ENCODE peak calls at places on chromosomes 11 and 22, in five cellular contexts. U, E, D, S and A are unnamed samples.
A peak's percentile ranks its signal among the peaks of the same experiment; 100 is the strongest.

GRCh38 chr22:41574847-41575381 is 14.1 kb downstream of the CSDC2 start:
- DNase-seq in U (peak; percentile 36), E (no peak), D (no peak), S (no peak), A (peak; percentile 21)

GRCh38 chr22:22749167-22749758 is 104.8 kb downstream of the GGTLC2 start:
- DNase-seq in U (no peak), E (no peak), D (no peak), S (no peak), A (no peak)

GRCh38 chr22:48828688-48829087 is 999.0 kb downstream of the BRD1 start:
- DNase-seq in U (no peak), E (no peak), D (no peak), S (no peak), A (no peak)

GRCh38 chr11:126284829-126285228 is 1.9 kb downstream of the TIRAP start:
- DNase-seq in U (peak; percentile 67), E (peak; percentile 77), D (no peak), S (peak; percentile 96), A (peak; percentile 74)

GRCh38 chr11:88146106-88146505 is 29.1 kb downstream of the RAB38 start:
- DNase-seq in U (no peak), E (no peak), D (no peak), S (no peak), A (no peak)

GRCh38 chr11:96366024-96366423 is 23.0 kb upstream of the MAML2 start:
- DNase-seq in U (no peak), E (no peak), D (no peak), S (peak; percentile 7), A (no peak)

GRCh38 chr11:72773291-72773690 is 20.6 kb downstream of the STARD10 start:
- DNase-seq in U (no peak), E (no peak), D (no peak), S (peak; percentile 85), A (peak; percentile 46)

GRCh38 chr11:12860827-12861226 is 148.3 kb upstream of the RASSF10 start:
- DNase-seq in U (no peak), E (no peak), D (no peak), S (no peak), A (no peak)

GRCh38 chr22:32375678-32376450 is 18.2 kb downstream of the RFPL3 start:
- DNase-seq in U (no peak), E (no peak), D (no peak), S (no peak), A (no peak)

GRCh38 chr11:17917556-17917955 is 95.3 kb downstream of the SERGEF start:
- DNase-seq in U (no peak), E (no peak), D (no peak), S (no peak), A (no peak)

GRCh38 chr22:41048791-41049717 is 43.3 kb upstream of the EP300 start:
- DNase-seq in U (peak; percentile 52), E (no peak), D (no peak), S (peak; percentile 92), A (no peak)

GRCh38 chr11:69899957-69900821 is 81.0 kb upstream of the FGF3 start:
- DNase-seq in U (no peak), E (no peak), D (no peak), S (peak; percentile 34), A (no peak)

GRCh38 chr11:75946531-75947530 is 131.8 kb downstream of the UVRAG start:
- DNase-seq in U (peak; percentile 32), E (no peak), D (no peak), S (no peak), A (no peak)

GRCh38 chr11:1771700-1772099 is 8.0 kb upstream of the CTSD start:
- DNase-seq in U (no peak), E (no peak), D (no peak), S (peak; percentile 31), A (no peak)

GRCh38 chr11:67576742-67577475 is 6.7 kb upstream of the GSTP1 start:
- DNase-seq in U (no peak), E (no peak), D (no peak), S (no peak), A (no peak)

GRCh38 chr11:115334932-115335788 is 169.1 kb downstream of the CADM1 start:
- DNase-seq in U (no peak), E (peak; percentile 12), D (no peak), S (peak; percentile 4), A (no peak)

GRCh38 chr22:46641829-46642266 is 21.7 kb downstream of the GRAMD4 start:
- DNase-seq in U (no peak), E (no peak), D (no peak), S (no peak), A (no peak)

GRCh38 chr11:19676508-19677379 is 35.9 kb upstream of the NAV2 start:
- DNase-seq in U (no peak), E (no peak), D (no peak), S (no peak), A (no peak)

GRCh38 chr11:85718991-85719807 is 33.2 kb upstream of the CCDC89 start:
- DNase-seq in U (no peak), E (no peak), D (peak; percentile 2), S (peak; percentile 100), A (peak; percentile 8)

GRCh38 chr11:119529936-119530335 is 107.0 kb upstream of the THY1 start:
- DNase-seq in U (no peak), E (no peak), D (no peak), S (no peak), A (no peak)

GRCh38 chr11:122900803-122901202 is 18.2 kb downstream of the JHY start:
- DNase-seq in U (no peak), E (peak; percentile 36), D (no peak), S (no peak), A (no peak)

GRCh38 chr22:40479887-40480538 is 109.6 kb downstream of the SGSM3 start:
- DNase-seq in U (no peak), E (no peak), D (no peak), S (peak; percentile 41), A (no peak)

GRCh38 chr11:68988486-68988885 is 7.7 kb upstream of the MRGPRD start:
- DNase-seq in U (no peak), E (no peak), D (no peak), S (no peak), A (no peak)

GRCh38 chr22:32591620-32592019 is 117.0 kb downstream of the FBXO7 start:
- DNase-seq in U (no peak), E (no peak), D (no peak), S (peak; percentile 94), A (no peak)

GRCh38 chr11:43944761-43945311 is 2.4 kb downstream of the C11orf96 start:
- DNase-seq in U (peak; percentile 85), E (peak; percentile 87), D (peak; percentile 47), S (peak; percentile 41), A (no peak)

GRCh38 chr11:129213261-129213660 is 21.1 kb upstream of the ARHGAP32 start:
- DNase-seq in U (no peak), E (no peak), D (no peak), S (no peak), A (no peak)